ENCODE peak calls at places on chromosome 19, in seven cellular contexts. B is mesenchymal stem cell, I is neuronal stem cell, O is trophoblast cell, Z is H1, R is H9, J is mesendoderm. M is an unnamed sample.

GRCh38 chr19:41351339-41352245 is 2.1 kb downstream of the TGFB1 start:
- DNase-seq in B (peak), I (no peak), O (peak), Z (peak), R (peak), J (peak), M (peak)

GRCh38 chr19:16078311-16078758 is 2.0 kb downstream of the TPM4 start:
- DNase-seq in B (no peak), I (peak), O (peak), Z (no peak), R (no peak), J (peak), M (peak)

GRCh38 chr19:30070970-30071632 is 129.1 kb downstream of the URI1 start:
- DNase-seq in B (no peak), I (no peak), O (no peak), Z (no peak), R (no peak), J (no peak), M (no peak)

GRCh38 chr19:15324791-15325519 is 7.4 kb downstream of the BRD4 start:
- DNase-seq in B (no peak), I (no peak), O (no peak), Z (no peak), R (peak), J (peak), M (no peak)

GRCh38 chr19:1008268-1009042 is 8.2 kb downstream of the GRIN3B start:
- DNase-seq in B (no peak), I (no peak), O (no peak), Z (no peak), R (no peak), J (no peak), M (no peak)

GRCh38 chr19:54620464-54620863 is 9.8 kb upstream of the LILRB1 start:
- DNase-seq in B (no peak), I (no peak), O (no peak), Z (no peak), R (no peak), J (no peak), M (no peak)

GRCh38 chr19:18251587-18252369 is 22.5 kb downstream of the IQCN start:
- DNase-seq in B (peak), I (peak), O (peak), Z (peak), R (peak), J (peak), M (peak)

GRCh38 chr19:14536926-14537692 is 7.7 kb downstream of the TECR start:
- DNase-seq in B (peak), I (peak), O (peak), Z (peak), R (peak), J (peak), M (no peak)

GRCh38 chr19:45713141-45713540 is 17.6 kb downstream of the FBXO46 start:
- DNase-seq in B (no peak), I (no peak), O (no peak), Z (no peak), R (no peak), J (no peak), M (no peak)

GRCh38 chr19:861756-862528 is 2.5 kb downstream of the CFD start:
- DNase-seq in B (peak), I (peak), O (peak), Z (peak), R (peak), J (peak), M (no peak)

GRCh38 chr19:932647-933552 is 7.1 kb downstream of the ARID3A start:
- DNase-seq in B (peak), I (no peak), O (peak), Z (peak), R (peak), J (no peak), M (peak)

GRCh38 chr19:46478356-46478986 is 7.1 kb upstream of the PNMA8A start:
- DNase-seq in B (peak), I (no peak), O (no peak), Z (peak), R (no peak), J (peak), M (peak)

GRCh38 chr19:58409010-58409790 is 751 bp downstream of the ZNF584 start:
- DNase-seq in B (peak), I (no peak), O (peak), Z (peak), R (peak), J (no peak), M (peak)

GRCh38 chr19:47124937-47125668 is 5.5 kb upstream of the SAE1 start:
- DNase-seq in B (peak), I (peak), O (peak), Z (no peak), R (peak), J (peak), M (peak)

GRCh38 chr19:43760941-43761340 is 6.2 kb upstream of the SMG9 start:
- DNase-seq in B (no peak), I (no peak), O (no peak), Z (no peak), R (no peak), J (no peak), M (peak)

GRCh38 chr19:18109731-18110671 is 12.4 kb downstream of the MAST3 start:
- DNase-seq in B (peak), I (no peak), O (peak), Z (peak), R (peak), J (peak), M (no peak)

GRCh38 chr19:12052057-12052570 is 647 bp downstream of the ZNF878 start:
- DNase-seq in B (peak), I (no peak), O (peak), Z (no peak), R (no peak), J (peak), M (peak)

GRCh38 chr19:54674021-54674617 is 11.3 kb downstream of the LILRB4 start:
- DNase-seq in B (no peak), I (no peak), O (peak), Z (no peak), R (no peak), J (peak), M (no peak)

GRCh38 chr19:18278521-18279265 is 2.7 kb downstream of the JUND start:
- DNase-seq in B (peak), I (no peak), O (peak), Z (no peak), R (no peak), J (peak), M (no peak)

GRCh38 chr19:45717131-45717982 is 13.3 kb downstream of the FBXO46 start:
- DNase-seq in B (peak), I (peak), O (peak), Z (peak), R (peak), J (peak), M (peak)

GRCh38 chr19:13963603-13964105 is 11.3 kb downstream of the DCAF15 start:
- DNase-seq in B (no peak), I (no peak), O (no peak), Z (no peak), R (peak), J (no peak), M (no peak)

GRCh38 chr19:17794731-17795494 is at the start of gene B3GNT3:
- DNase-seq in B (no peak), I (no peak), O (peak), Z (peak), R (peak), J (peak), M (no peak)

GRCh38 chr19:29564574-29565005 is 38.8 kb downstream of the VSTM2B start:
- DNase-seq in B (no peak), I (no peak), O (no peak), Z (no peak), R (no peak), J (peak), M (no peak)

GRCh38 chr19:37551123-37551993 is 43.2 kb downstream of the ZNF571 start:
- DNase-seq in B (no peak), I (no peak), O (peak), Z (no peak), R (no peak), J (peak), M (peak)

GRCh38 chr19:4984448-4984990 is 15.6 kb downstream of the KDM4B start:
- DNase-seq in B (no peak), I (no peak), O (no peak), Z (no peak), R (no peak), J (no peak), M (no peak)

GRCh38 chr19:19656451-19657396 is 6.8 kb downstream of the ATP13A1 start:
- DNase-seq in B (no peak), I (no peak), O (no peak), Z (no peak), R (no peak), J (no peak), M (no peak)

GRCh38 chr19:47006496-47006895 is 13.1 kb upstream of the NPAS1 start:
- DNase-seq in B (no peak), I (no peak), O (no peak), Z (no peak), R (no peak), J (no peak), M (no peak)

GRCh38 chr19:29273000-29273691 is 60.2 kb upstream of the UQCRFS1 start:
- DNase-seq in B (no peak), I (no peak), O (no peak), Z (no peak), R (peak), J (no peak), M (no peak)

GRCh38 chr19:58475714-58476497 is at the start of gene ZNF446:
- DNase-seq in B (peak), I (peak), O (peak), Z (peak), R (peak), J (peak), M (peak)

DNA sequence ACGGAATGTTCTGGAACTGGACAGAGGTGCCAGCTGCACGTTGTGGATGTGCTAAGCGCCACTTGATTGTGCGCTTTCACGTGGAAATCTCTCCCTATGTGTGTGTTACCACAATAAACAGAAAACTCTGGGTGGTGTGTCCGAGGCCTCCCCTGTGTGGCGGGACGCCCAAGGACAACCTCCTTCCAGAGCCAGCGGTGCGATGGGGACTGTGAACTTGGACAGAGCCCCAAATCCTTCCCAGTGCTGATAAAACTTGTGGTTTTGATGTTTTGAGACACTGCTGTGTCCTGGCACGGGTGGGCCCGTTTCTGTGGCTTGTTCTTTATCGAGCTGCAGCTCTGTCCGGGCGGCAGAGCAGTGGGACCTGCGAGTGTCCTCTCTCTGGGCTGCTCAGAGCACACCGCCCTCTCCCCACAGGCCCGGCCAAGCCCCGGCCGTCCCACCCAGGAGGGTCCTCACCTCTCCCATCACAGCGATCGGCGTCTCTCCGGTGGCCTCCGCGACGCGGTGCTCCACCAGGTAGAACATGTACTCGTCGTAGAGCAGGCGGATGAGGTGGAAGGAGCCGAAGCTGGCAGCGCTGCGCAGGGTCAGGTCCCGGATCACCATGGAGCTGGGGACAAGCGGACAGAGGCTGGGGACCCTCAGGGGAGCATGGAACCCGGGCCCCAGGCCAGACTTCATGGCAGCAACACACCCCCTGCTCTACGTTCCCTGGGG is 18.8 kb upstream of the RANBP3 start:
- DNase-seq in B (no peak), I (no peak), O (no peak), Z (no peak), R (no peak), J (no peak), M (no peak)
- H2BK5ac ChIP-seq in B (no peak), I (peak), O (no peak), Z (no peak), R (no peak), J (no peak), M (no peak)

GRCh38 chr19:51688665-51689571 is 4.2 kb upstream of the SPACA6 start:
- DNase-seq in B (peak), I (peak), O (peak), Z (peak), R (peak), J (peak), M (peak)
- H2BK5ac ChIP-seq in B (peak), I (peak), O (peak), Z (peak), R (no peak), J (peak), M (peak)

GRCh38 chr19:35332817-35333216 is 3.8 kb downstream of the CD22 start:
- DNase-seq in B (no peak), I (no peak), O (no peak), Z (no peak), R (no peak), J (no peak), M (no peak)
- H2BK5ac ChIP-seq in B (no peak), I (no peak), O (no peak), Z (no peak), R (no peak), J (no peak), M (no peak)

DNA sequence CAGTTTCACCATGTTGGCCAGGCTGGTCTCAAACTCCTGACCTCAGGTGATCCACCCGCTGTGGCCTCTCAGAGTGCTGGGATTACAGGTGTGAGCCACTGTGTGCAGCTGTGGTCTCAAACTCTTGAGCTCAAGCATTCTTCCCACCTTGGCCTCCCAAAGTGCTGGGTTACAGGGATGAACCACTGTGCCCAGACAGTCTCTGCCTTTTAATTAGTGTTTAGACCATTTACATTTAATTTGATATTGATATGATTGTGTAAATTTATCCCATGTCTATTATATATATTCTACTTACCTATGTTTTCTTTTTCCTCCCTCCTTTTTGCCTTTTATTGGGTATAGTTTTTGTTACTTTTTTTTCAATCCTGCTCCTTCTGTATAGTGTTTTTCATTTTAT is 1.9 kb downstream of the NFKBIB start:
- DNase-seq in B (no peak), I (no peak), O (no peak), Z (no peak), R (no peak), J (no peak), M (no peak)
- H2BK5ac ChIP-seq in B (no peak), I (no peak), O (no peak), Z (no peak), R (no peak), J (no peak), M (no peak)

GRCh38 chr19:32717496-32717895 is 2.1 kb upstream of the TDRD12 start:
- DNase-seq in B (no peak), I (no peak), O (no peak), Z (no peak), R (no peak), J (no peak), M (no peak)
- H2BK5ac ChIP-seq in B (no peak), I (no peak), O (no peak), Z (no peak), R (no peak), J (no peak), M (no peak)

DNA sequence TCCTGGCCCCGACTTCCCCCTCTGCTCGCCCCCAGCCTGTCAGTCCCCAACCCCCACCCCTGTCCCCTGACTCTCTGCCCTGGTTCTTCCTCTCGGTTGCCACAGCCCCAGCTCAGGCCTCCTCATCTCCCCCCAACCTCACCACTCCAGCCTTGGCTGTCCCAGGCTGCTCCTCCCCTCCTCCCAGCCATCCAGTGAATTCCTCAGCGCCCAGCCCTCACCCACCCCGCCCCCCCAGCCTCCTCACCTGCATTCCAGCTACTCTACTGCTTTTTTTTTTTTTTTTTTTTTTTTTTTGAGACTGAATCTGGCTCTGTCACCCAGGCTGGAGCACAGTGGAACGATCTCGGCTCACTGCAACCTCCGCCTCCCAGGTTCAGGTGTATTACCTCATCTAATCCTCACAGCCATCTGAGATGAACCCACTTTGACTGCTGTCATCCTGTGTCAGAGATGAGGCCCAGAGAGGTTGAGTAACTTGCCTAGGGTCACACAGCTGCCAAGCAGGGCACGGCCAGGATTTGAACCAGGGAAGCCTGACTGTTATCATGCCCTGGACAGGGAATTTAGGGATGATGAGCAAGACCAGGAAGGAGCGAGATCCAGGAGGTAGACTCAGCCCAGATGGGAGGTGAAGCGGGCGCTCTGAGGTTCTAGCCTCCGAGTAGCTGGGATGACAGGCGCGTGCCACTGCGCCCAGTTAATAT is 2.6 kb downstream of the SULT2B1 start:
- DNase-seq in B (no peak), I (peak), O (peak), Z (peak), R (peak), J (peak), M (no peak)
- H2BK5ac ChIP-seq in B (no peak), I (no peak), O (peak), Z (peak), R (no peak), J (peak), M (no peak)

GRCh38 chr19:40147693-40148347 is 43.4 kb upstream of the MAP3K10 start:
- DNase-seq in B (peak), I (no peak), O (peak), Z (no peak), R (no peak), J (no peak), M (peak)
- H2BK5ac ChIP-seq in B (no peak), I (no peak), O (no peak), Z (no peak), R (no peak), J (no peak), M (no peak)

DNA sequence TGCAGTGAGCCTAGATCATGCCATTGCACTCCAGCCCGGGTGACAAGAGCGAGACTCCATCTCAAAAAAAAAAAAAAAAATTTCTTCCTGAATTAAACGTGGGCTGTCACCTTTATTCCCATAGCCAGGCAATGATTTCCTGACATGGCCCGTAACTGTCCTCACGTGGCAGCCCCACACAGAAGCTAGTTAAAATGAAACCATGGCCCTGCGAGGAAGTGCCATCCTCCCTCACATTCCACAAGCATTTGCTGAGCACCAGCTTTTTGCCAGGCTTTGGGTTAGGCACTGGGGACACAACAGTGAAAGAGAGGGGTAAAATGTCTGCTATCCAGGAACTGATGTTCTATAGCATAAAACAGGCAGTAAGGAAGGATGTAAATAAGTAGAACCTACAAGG is 13.2 kb upstream of the FBXO27 start:
- DNase-seq in B (no peak), I (no peak), O (no peak), Z (no peak), R (no peak), J (no peak), M (no peak)
- H2BK5ac ChIP-seq in B (no peak), I (no peak), O (no peak), Z (no peak), R (no peak), J (no peak), M (no peak)